ENCODE peak calls at places on chromosomes 13 and 19, in five cellular contexts. Z is kidney epithelial cell, M is Panc1, X is epithelial cell of esophagus, B is endodermal cell. E is an unnamed sample.

GRCh38 chr13:76647550-76647949 is 238.7 kb downstream of the KCTD12 start:
- DNase-seq in Z (no peak), M (no peak), X (peak; percentile 57), B (no peak), E (no peak)

GRCh38 chr13:111936267-111936925 is 130.6 kb upstream of the SOX1 start:
- DNase-seq in Z (no peak), M (no peak), X (no peak), B (peak; percentile 32), E (no peak)

GRCh38 chr13:31594056-31594455 is 145.3 kb upstream of the RXFP2 start:
- DNase-seq in Z (no peak), M (no peak), X (no peak), B (no peak), E (no peak)

GRCh38 chr13:22793598-22794134 is 387.1 kb upstream of the SGCG start:
- DNase-seq in Z (peak; percentile 25), M (no peak), X (peak; percentile 74), B (peak; percentile 50), E (no peak)

GRCh38 chr13:111049791-111050538 is 65.1 kb upstream of the ARHGEF7 start:
- DNase-seq in Z (no peak), M (no peak), X (peak; percentile 34), B (no peak), E (no peak)

GRCh38 chr13:61612192-61612591 is 196.5 kb upstream of the PCDH20 start:
- DNase-seq in Z (no peak), M (no peak), X (no peak), B (no peak), E (no peak)

GRCh38 chr19:5782945-5783919 is 1.3 kb downstream of the PRR22 start:
- DNase-seq in Z (no peak), M (no peak), X (no peak), B (no peak), E (no peak)

GRCh38 chr13:47459512-47459911 is 541.6 kb downstream of the SUCLA2 start:
- DNase-seq in Z (no peak), M (no peak), X (no peak), B (no peak), E (no peak)

GRCh38 chr13:48304132-48304876 is 753 bp downstream of the RB1 start:
- DNase-seq in Z (peak; percentile 14), M (no peak), X (peak; percentile 36), B (no peak), E (peak; percentile 34)

GRCh38 chr19:46821512-46822359 is 28.9 kb downstream of the AP2S1 start:
- DNase-seq in Z (no peak), M (no peak), X (no peak), B (peak; percentile 58), E (no peak)

GRCh38 chr13:22194106-22194810 is 523.4 kb downstream of the FGF9 start:
- DNase-seq in Z (no peak), M (no peak), X (no peak), B (no peak), E (no peak)

GRCh38 chr19:10736189-10736588 is 18.3 kb downstream of the DNM2 start:
- DNase-seq in Z (no peak), M (no peak), X (no peak), B (no peak), E (no peak)

GRCh38 chr13:33251131-33251629 is 34.4 kb downstream of the STARD13 start:
- DNase-seq in Z (peak; percentile 93), M (no peak), X (peak; percentile 89), B (no peak), E (no peak)

GRCh38 chr19:39293394-39293793 is 2.8 kb upstream of the IFNL1 start:
- DNase-seq in Z (no peak), M (no peak), X (no peak), B (no peak), E (no peak)

GRCh38 chr13:48775285-48775684 is 121.6 kb downstream of the CYSLTR2 start:
- DNase-seq in Z (no peak), M (no peak), X (no peak), B (no peak), E (no peak)

GRCh38 chr13:60335531-60335930 is 61.5 kb upstream of the TDRD3 start:
- DNase-seq in Z (no peak), M (no peak), X (peak; percentile 20), B (no peak), E (no peak)

DNA sequence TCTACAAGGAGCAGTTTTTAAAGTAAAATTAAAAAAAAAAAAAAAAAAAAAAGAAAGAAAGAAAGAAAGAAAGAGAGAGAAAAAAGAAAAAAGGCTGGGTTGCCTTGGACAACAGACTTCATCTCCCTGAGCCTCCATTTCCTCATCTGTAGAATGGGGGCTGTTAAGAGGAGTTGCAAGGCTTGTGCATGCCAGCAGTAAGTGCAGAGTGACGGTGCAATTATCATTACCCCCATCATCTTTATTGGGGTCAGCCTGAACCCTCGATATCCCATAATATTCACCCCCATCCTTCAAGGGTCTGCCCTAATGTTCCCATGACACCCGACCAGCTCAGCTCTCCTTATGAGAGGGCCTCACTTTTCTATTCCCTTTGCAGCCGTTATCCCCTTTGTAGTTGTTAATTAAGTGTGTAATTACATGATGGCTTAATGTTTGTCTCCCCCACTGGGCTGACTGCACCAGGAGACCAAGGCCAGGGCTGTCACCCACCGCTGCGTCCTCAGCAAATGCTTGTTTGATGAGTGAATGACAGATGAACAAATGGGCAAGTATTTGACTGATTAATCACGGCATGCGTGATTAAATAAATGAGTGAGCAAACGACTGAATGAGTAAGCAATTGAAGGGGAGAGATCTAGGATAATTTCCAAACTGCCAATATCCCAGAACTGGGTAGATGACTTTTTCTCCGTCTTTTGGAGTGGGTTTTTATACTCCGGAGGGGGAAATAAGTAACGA is 10.1 kb downstream of the FOSB start:
- DNase-seq in Z (no peak), M (no peak), X (peak; percentile 90), B (no peak), E (no peak)
- TF ChIP-seq CTCF in Z (no peak), M (no peak), X (no peak), B (no peak), E (no peak)

DNA sequence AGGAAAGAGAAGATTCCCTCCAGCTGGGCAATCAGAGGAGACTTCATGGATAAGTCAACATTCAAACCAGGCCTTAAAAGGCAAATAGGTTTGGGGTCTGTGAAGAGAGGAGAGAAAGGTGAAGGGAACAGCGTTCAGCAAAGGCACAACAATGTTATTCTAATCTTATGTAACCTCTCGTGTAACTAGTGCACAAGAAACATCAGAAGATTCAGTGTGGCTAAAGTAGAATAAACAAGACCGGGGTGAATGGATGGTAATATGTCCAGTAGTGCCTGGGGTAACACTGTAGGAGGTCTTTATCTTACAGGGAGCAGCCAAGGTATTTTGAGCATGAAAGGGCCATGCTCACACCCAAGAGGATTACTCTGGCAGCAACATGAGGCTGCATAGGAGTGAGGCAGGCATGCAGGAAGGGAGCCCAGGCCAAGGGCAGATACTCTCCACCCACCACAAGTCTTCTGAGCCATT is 24.1 kb downstream of the LHFPL6 start:
- DNase-seq in Z (no peak), M (no peak), X (no peak), B (no peak), E (no peak)
- TF ChIP-seq CTCF in Z (no peak), M (no peak), X (no peak), B (no peak), E (no peak)

GRCh38 chr13:80276371-80277289 is 64.3 kb downstream of the SPRY2 start:
- DNase-seq in Z (peak; percentile 69), M (no peak), X (peak; percentile 59), B (no peak), E (no peak)
- TF ChIP-seq CTCF in Z (peak; percentile 8), M (no peak), X (no peak), B (peak; percentile 43), E (no peak)

DNA sequence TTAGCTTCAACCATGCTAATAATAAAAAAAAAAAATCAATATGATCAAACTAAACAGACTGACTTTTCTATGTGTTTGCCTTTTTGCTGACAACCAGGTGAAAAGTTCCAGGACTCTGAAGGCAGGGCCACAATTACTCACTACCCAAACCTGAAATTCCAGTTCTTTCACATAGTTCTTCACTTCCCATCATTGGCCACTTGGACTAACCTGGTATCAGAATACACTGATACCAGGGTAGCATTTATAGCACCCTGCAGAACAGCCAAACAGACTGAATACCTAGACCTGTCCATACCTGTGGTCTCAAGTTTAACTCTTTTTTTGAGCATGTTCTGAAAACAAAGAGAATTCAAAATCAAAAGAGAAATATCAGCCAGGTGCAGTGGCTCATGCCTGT is 25.1 kb downstream of the ELF1 start:
- DNase-seq in Z (peak; percentile 9), M (no peak), X (peak; percentile 98), B (peak; percentile 47), E (no peak)
- TF ChIP-seq CTCF in Z (no peak), M (no peak), X (peak; percentile 43), B (peak; percentile 50), E (no peak)

GRCh38 chr13:74966814-74967213 is 515.2 kb downstream of the TBC1D4 start:
- DNase-seq in Z (no peak), M (no peak), X (no peak), B (no peak), E (no peak)
- TF ChIP-seq CTCF in Z (no peak), M (no peak), X (no peak), B (no peak), E (no peak)

GRCh38 chr19:23263870-23264590 is 13.8 kb upstream of the ZNF724 start:
- DNase-seq in Z (no peak), M (no peak), X (peak; percentile 67), B (no peak), E (no peak)
- TF ChIP-seq CTCF in Z (no peak), M (no peak), X (no peak), B (no peak), E (no peak)

GRCh38 chr13:24745861-24746617 is 17.9 kb upstream of the RNF17 start:
- DNase-seq in Z (no peak), M (no peak), X (no peak), B (peak; percentile 64), E (no peak)

GRCh38 chr13:24744247-24744646 is 19.7 kb upstream of the RNF17 start:
- DNase-seq in Z (no peak), M (no peak), X (no peak), B (no peak), E (no peak)

GRCh38 chr13:24747248-24748151 is 16.5 kb upstream of the RNF17 start:
- DNase-seq in Z (no peak), M (no peak), X (peak; percentile 39), B (peak; percentile 78), E (no peak)

GRCh38 chr13:24745516-24745860 is 18.5 kb upstream of the RNF17 start:
- DNase-seq in Z (no peak), M (no peak), X (no peak), B (no peak), E (no peak)

DNA sequence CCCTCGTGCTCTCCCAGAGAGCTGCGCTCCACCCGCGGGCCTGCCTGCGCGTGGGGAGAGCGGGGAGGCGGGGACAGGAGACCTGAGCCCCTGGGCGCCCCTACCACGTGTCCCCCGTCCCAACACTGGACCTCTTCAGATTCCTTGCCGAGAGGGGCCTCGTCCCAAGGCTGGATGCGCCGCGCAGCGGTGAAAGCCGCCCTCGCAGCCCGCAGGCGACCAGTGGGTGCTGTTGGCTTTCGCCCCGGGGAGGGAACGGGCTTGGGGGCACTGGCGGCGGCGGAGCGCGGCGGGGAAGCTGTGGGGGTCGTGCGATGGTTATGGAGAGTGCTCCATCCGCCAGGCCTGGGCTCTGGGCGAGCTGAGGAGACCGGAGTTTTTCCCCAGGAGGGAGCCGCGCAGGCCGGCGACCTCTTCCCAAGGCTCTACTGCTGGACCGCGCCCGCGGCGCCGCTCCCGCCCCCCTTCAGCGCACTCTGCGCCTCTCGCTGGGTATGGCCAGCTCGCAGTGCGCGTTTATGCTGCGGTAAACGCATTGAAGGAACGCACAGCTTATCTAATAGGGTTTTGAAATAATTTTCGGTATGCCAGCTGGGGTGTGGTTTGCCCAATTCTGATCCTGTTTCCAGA is 17.2 kb upstream of the RNF17 start:
- DNase-seq in Z (no peak), M (no peak), X (peak; percentile 19), B (peak; percentile 89), E (no peak)
- TF ChIP-seq CTCF in Z (peak; percentile 34), M (peak; percentile 54), X (peak; percentile 15), B (peak; percentile 75), E (no peak)

E was measured in natural killer cell.